ENCODE peak calls at places on chromosomes 6 and 20, in nine cellular contexts. V, Q, E, F, N, I, B, S and T are unnamed samples.

GRCh38 chr6:157099912-157100593 is 223.3 kb downstream of the TMEM242 start:
- DNase-seq in V (no peak), Q (peak), E (no peak), F (no peak), N (no peak), I (no peak), B (no peak), S (peak), T (peak)

GRCh38 chr20:52536841-52537400 is 345.3 kb upstream of the ZFP64 start:
- DNase-seq in V (no peak), Q (no peak), E (no peak), F (no peak), N (no peak), I (no peak), B (no peak), S (no peak), T (no peak)

GRCh38 chr6:33414592-33415271 is 3.2 kb downstream of the CUTA start:
- DNase-seq in V (no peak), Q (no peak), E (no peak), F (peak), N (no peak), I (no peak), B (peak), S (no peak), T (peak)

GRCh38 chr20:4961746-4962145 is 39.6 kb downstream of the SLC23A2 start:
- DNase-seq in V (no peak), Q (peak), E (no peak), F (no peak), N (peak), I (no peak), B (no peak), S (no peak), T (peak)

GRCh38 chr6:136347847-136348246 is 58.2 kb upstream of the BCLAF1 start:
- DNase-seq in V (no peak), Q (no peak), E (no peak), F (no peak), N (no peak), I (no peak), B (no peak), S (no peak), T (no peak)

GRCh38 chr20:2633381-2633780 is 19.1 kb upstream of the NOP56 start:
- DNase-seq in V (no peak), Q (no peak), E (no peak), F (no peak), N (no peak), I (no peak), B (no peak), S (no peak), T (no peak)

GRCh38 chr6:160010067-160010466 is 41.2 kb downstream of the IGF2R start:
- DNase-seq in V (no peak), Q (no peak), E (no peak), F (no peak), N (no peak), I (no peak), B (no peak), S (no peak), T (no peak)

GRCh38 chr6:50899306-50899840 is 80.7 kb downstream of the TFAP2B start:
- DNase-seq in V (no peak), Q (no peak), E (no peak), F (no peak), N (no peak), I (no peak), B (peak), S (no peak), T (no peak)

GRCh38 chr6:126063512-126064146 is 77.3 kb downstream of the TRMT11 start:
- DNase-seq in V (no peak), Q (no peak), E (peak), F (no peak), N (no peak), I (no peak), B (peak), S (no peak), T (no peak)

GRCh38 chr20:13941031-13941430 is 49.4 kb downstream of the SEL1L2 start:
- DNase-seq in V (no peak), Q (no peak), E (no peak), F (no peak), N (no peak), I (no peak), B (no peak), S (no peak), T (no peak)

GRCh38 chr6:32317532-32317931 is 54.2 kb downstream of the TSBP1 start:
- DNase-seq in V (no peak), Q (no peak), E (no peak), F (no peak), N (no peak), I (no peak), B (no peak), S (no peak), T (no peak)

GRCh38 chr20:1685304-1686052 is 27.9 kb upstream of the SIRPG start:
- DNase-seq in V (no peak), Q (no peak), E (no peak), F (no peak), N (no peak), I (no peak), B (no peak), S (no peak), T (no peak)

GRCh38 chr6:133888931-133889556 is at the start of gene TCF21:
- DNase-seq in V (no peak), Q (peak), E (no peak), F (no peak), N (peak), I (peak), B (no peak), S (no peak), T (no peak)

GRCh38 chr6:12138936-12139335 is 126.8 kb downstream of the HIVEP1 start:
- DNase-seq in V (no peak), Q (no peak), E (no peak), F (no peak), N (no peak), I (no peak), B (peak), S (no peak), T (no peak)

GRCh38 chr20:49529470-49529869 is 38.5 kb downstream of the PTGIS start:
- DNase-seq in V (no peak), Q (no peak), E (no peak), F (no peak), N (no peak), I (no peak), B (peak), S (no peak), T (no peak)

GRCh38 chr20:15756401-15756800 is 816.8 kb downstream of the KIF16B start:
- DNase-seq in V (no peak), Q (no peak), E (peak), F (no peak), N (no peak), I (no peak), B (no peak), S (no peak), T (no peak)

GRCh38 chr20:62156592-62157386 is 13.2 kb downstream of the SS18L1 start:
- DNase-seq in V (peak), Q (peak), E (peak), F (peak), N (peak), I (peak), B (peak), S (peak), T (no peak)

GRCh38 chr6:90027004-90027403 is 132.7 kb downstream of the GJA10 start:
- DNase-seq in V (no peak), Q (no peak), E (no peak), F (no peak), N (no peak), I (no peak), B (no peak), S (no peak), T (no peak)

GRCh38 chr6:127136786-127137185 is 18.3 kb downstream of the RSPO3 start:
- DNase-seq in V (no peak), Q (no peak), E (no peak), F (no peak), N (no peak), I (no peak), B (no peak), S (no peak), T (peak)

GRCh38 chr6:148716811-148717210 is 30.0 kb upstream of the UST start:
- DNase-seq in V (no peak), Q (no peak), E (no peak), F (no peak), N (no peak), I (no peak), B (no peak), S (no peak), T (no peak)

GRCh38 chr20:48754269-48754668 is 73.5 kb downstream of the PREX1 start:
- DNase-seq in V (no peak), Q (no peak), E (peak), F (no peak), N (no peak), I (no peak), B (no peak), S (no peak), T (no peak)

GRCh38 chr6:160282444-160282843 is 23.8 kb upstream of the SLC22A2 start:
- DNase-seq in V (no peak), Q (no peak), E (no peak), F (no peak), N (no peak), I (no peak), B (no peak), S (no peak), T (no peak)

GRCh38 chr20:21739161-21739560 is 33.7 kb downstream of the PAX1 start:
- DNase-seq in V (no peak), Q (no peak), E (no peak), F (no peak), N (no peak), I (no peak), B (no peak), S (no peak), T (no peak)

GRCh38 chr20:51541189-51542032 is 1.1 kb downstream of the NFATC2 start:
- DNase-seq in V (peak), Q (peak), E (no peak), F (peak), N (no peak), I (peak), B (no peak), S (peak), T (no peak)